ENCODE peak calls at places on chromosome 13, in five cellular contexts. One of them, this sample, is unnamed.

GRCh38 chr13:43880930-43881329 is 1.2 kb downstream of the LACC1 start:
- DNase-seq in sigmoid colon: no peak
- DNase-seq in cardiac fibroblast: peak; percentile 31
- DNase-seq in fibroblast of pulmonary artery: peak; percentile 27
- DNase-seq in hippocampal formation: no peak
- DNase-seq in this sample: no peak

GRCh38 chr13:76210262-76210661 is 574.1 kb downstream of the LMO7 start:
- DNase-seq in sigmoid colon: no peak
- DNase-seq in cardiac fibroblast: peak; percentile 2
- DNase-seq in fibroblast of pulmonary artery: no peak
- DNase-seq in hippocampal formation: no peak
- DNase-seq in this sample: no peak

GRCh38 chr13:92804346-92804745 is 422.3 kb upstream of the GPC6 start:
- DNase-seq in sigmoid colon: no peak
- DNase-seq in cardiac fibroblast: peak; percentile 11
- DNase-seq in fibroblast of pulmonary artery: peak; percentile 28
- DNase-seq in hippocampal formation: no peak
- DNase-seq in this sample: no peak

GRCh38 chr13:23621316-23621645 is 51.1 kb downstream of the TNFRSF19 start:
- DNase-seq in sigmoid colon: no peak
- DNase-seq in cardiac fibroblast: peak; percentile 57
- DNase-seq in fibroblast of pulmonary artery: peak; percentile 61
- DNase-seq in hippocampal formation: no peak
- DNase-seq in this sample: no peak

GRCh38 chr13:22945321-22946226 is 235.2 kb upstream of the SGCG start:
- DNase-seq in sigmoid colon: no peak
- DNase-seq in cardiac fibroblast: no peak
- DNase-seq in fibroblast of pulmonary artery: no peak
- DNase-seq in hippocampal formation: no peak
- DNase-seq in this sample: no peak

GRCh38 chr13:49366841-49367240 is 77.0 kb downstream of the CAB39L start:
- DNase-seq in sigmoid colon: peak; percentile 65
- DNase-seq in cardiac fibroblast: peak; percentile 52
- DNase-seq in fibroblast of pulmonary artery: peak; percentile 34
- DNase-seq in hippocampal formation: no peak
- DNase-seq in this sample: no peak

GRCh38 chr13:98141938-98142426 is 912 bp upstream of the FARP1 start:
- DNase-seq in sigmoid colon: peak; percentile 72
- DNase-seq in cardiac fibroblast: no peak
- DNase-seq in fibroblast of pulmonary artery: no peak
- DNase-seq in hippocampal formation: no peak
- DNase-seq in this sample: no peak

GRCh38 chr13:45512148-45512498 is 47.4 kb downstream of the COG3 start:
- DNase-seq in sigmoid colon: no peak
- DNase-seq in cardiac fibroblast: no peak
- DNase-seq in fibroblast of pulmonary artery: peak; percentile 39
- DNase-seq in hippocampal formation: no peak
- DNase-seq in this sample: peak; percentile 67

This sample was measured in lung microvascular endothelial cell.